ENCODE peak calls at places on chromosomes 12 and 14, in six cellular contexts. One of them, this sample, is unnamed.

GRCh38 chr14:96090441-96091148 is 51.4 kb downstream of the C14orf132 start:
- DNase-seq in NCI-H1092: peak; percentile 94
- DNase-seq in activated CD8-positive, alpha-beta memory T cell treated with anti-CD3 and anti-CD28 coated beads for 48 hours: no peak
- DNase-seq in endothelial cell: no peak
- DNase-seq in amniotic stem cell: no peak
- DNase-seq in AG08396: no peak
- DNase-seq in this sample: peak; percentile 59

GRCh38 chr14:32382704-32383103 is 53.6 kb downstream of the AKAP6 start:
- DNase-seq in NCI-H1092: no peak
- DNase-seq in activated CD8-positive, alpha-beta memory T cell treated with anti-CD3 and anti-CD28 coated beads for 48 hours: no peak
- DNase-seq in endothelial cell: peak; percentile 9
- DNase-seq in amniotic stem cell: no peak
- DNase-seq in AG08396: no peak
- DNase-seq in this sample: peak; percentile 30

GRCh38 chr12:39777465-39777864 is 157.9 kb upstream of the ABCD2 start:
- DNase-seq in NCI-H1092: no peak
- DNase-seq in activated CD8-positive, alpha-beta memory T cell treated with anti-CD3 and anti-CD28 coated beads for 48 hours: no peak
- DNase-seq in endothelial cell: no peak
- DNase-seq in amniotic stem cell: no peak
- DNase-seq in AG08396: no peak
- DNase-seq in this sample: no peak

GRCh38 chr14:70171719-70172118 is 17.0 kb downstream of the SLC8A3 start:
- DNase-seq in NCI-H1092: no peak
- DNase-seq in activated CD8-positive, alpha-beta memory T cell treated with anti-CD3 and anti-CD28 coated beads for 48 hours: no peak
- DNase-seq in endothelial cell: no peak
- DNase-seq in amniotic stem cell: no peak
- DNase-seq in AG08396: no peak
- DNase-seq in this sample: no peak

GRCh38 chr12:102483466-102483865 is 3.1 kb upstream of the IGF1 start:
- DNase-seq in NCI-H1092: no peak
- DNase-seq in activated CD8-positive, alpha-beta memory T cell treated with anti-CD3 and anti-CD28 coated beads for 48 hours: no peak
- DNase-seq in endothelial cell: no peak
- DNase-seq in amniotic stem cell: no peak
- DNase-seq in AG08396: no peak
- DNase-seq in this sample: no peak

GRCh38 chr12:131101703-131102492 is 148.2 kb downstream of the ADGRD1 start:
- DNase-seq in NCI-H1092: no peak
- DNase-seq in activated CD8-positive, alpha-beta memory T cell treated with anti-CD3 and anti-CD28 coated beads for 48 hours: no peak
- DNase-seq in endothelial cell: no peak
- DNase-seq in amniotic stem cell: no peak
- DNase-seq in AG08396: no peak
- DNase-seq in this sample: no peak

GRCh38 chr14:101929946-101930345 is 34.4 kb upstream of the DYNC1H1 start:
- DNase-seq in NCI-H1092: no peak
- DNase-seq in activated CD8-positive, alpha-beta memory T cell treated with anti-CD3 and anti-CD28 coated beads for 48 hours: no peak
- DNase-seq in endothelial cell: no peak
- DNase-seq in amniotic stem cell: no peak
- DNase-seq in AG08396: no peak
- DNase-seq in this sample: no peak

GRCh38 chr14:77184396-77185092 is 2.9 kb downstream of the TMEM63C start:
- DNase-seq in NCI-H1092: no peak
- DNase-seq in activated CD8-positive, alpha-beta memory T cell treated with anti-CD3 and anti-CD28 coated beads for 48 hours: no peak
- DNase-seq in endothelial cell: no peak
- DNase-seq in amniotic stem cell: no peak
- DNase-seq in AG08396: no peak
- DNase-seq in this sample: peak; percentile 78

GRCh38 chr14:61628192-61628591 is 67.1 kb upstream of the HIF1A start:
- DNase-seq in NCI-H1092: no peak
- DNase-seq in activated CD8-positive, alpha-beta memory T cell treated with anti-CD3 and anti-CD28 coated beads for 48 hours: no peak
- DNase-seq in endothelial cell: no peak
- DNase-seq in amniotic stem cell: no peak
- DNase-seq in AG08396: no peak
- DNase-seq in this sample: no peak

GRCh38 chr14:100680439-100681051 is 46.1 kb upstream of the DLK1 start:
- DNase-seq in NCI-H1092: no peak
- DNase-seq in activated CD8-positive, alpha-beta memory T cell treated with anti-CD3 and anti-CD28 coated beads for 48 hours: no peak
- DNase-seq in endothelial cell: no peak
- DNase-seq in amniotic stem cell: no peak
- DNase-seq in AG08396: no peak
- DNase-seq in this sample: no peak

GRCh38 chr12:132429932-132430643 is 59.9 kb upstream of the FBRSL1 start:
- DNase-seq in NCI-H1092: peak; percentile 84
- DNase-seq in activated CD8-positive, alpha-beta memory T cell treated with anti-CD3 and anti-CD28 coated beads for 48 hours: no peak
- DNase-seq in endothelial cell: no peak
- DNase-seq in amniotic stem cell: no peak
- DNase-seq in AG08396: no peak
- DNase-seq in this sample: peak; percentile 88

GRCh38 chr14:95504135-95505029 is 12.1 kb downstream of the SYNE3 start:
- DNase-seq in NCI-H1092: no peak
- DNase-seq in activated CD8-positive, alpha-beta memory T cell treated with anti-CD3 and anti-CD28 coated beads for 48 hours: no peak
- DNase-seq in endothelial cell: no peak
- DNase-seq in amniotic stem cell: no peak
- DNase-seq in AG08396: peak; percentile 45
- DNase-seq in this sample: no peak

GRCh38 chr12:45580570-45580969 is 148.9 kb upstream of the ARID2 start:
- DNase-seq in NCI-H1092: no peak
- DNase-seq in activated CD8-positive, alpha-beta memory T cell treated with anti-CD3 and anti-CD28 coated beads for 48 hours: no peak
- DNase-seq in endothelial cell: no peak
- DNase-seq in amniotic stem cell: no peak
- DNase-seq in AG08396: no peak
- DNase-seq in this sample: no peak

GRCh38 chr12:65300679-65301349 is 22.3 kb downstream of the MSRB3 start:
- DNase-seq in NCI-H1092: no peak
- DNase-seq in activated CD8-positive, alpha-beta memory T cell treated with anti-CD3 and anti-CD28 coated beads for 48 hours: no peak
- DNase-seq in endothelial cell: peak; percentile 40
- DNase-seq in amniotic stem cell: no peak
- DNase-seq in AG08396: no peak
- DNase-seq in this sample: no peak

GRCh38 chr14:68945585-68946289 is 33.4 kb downstream of the ACTN1 start:
- DNase-seq in NCI-H1092: no peak
- DNase-seq in activated CD8-positive, alpha-beta memory T cell treated with anti-CD3 and anti-CD28 coated beads for 48 hours: no peak
- DNase-seq in endothelial cell: no peak
- DNase-seq in amniotic stem cell: no peak
- DNase-seq in AG08396: no peak
- DNase-seq in this sample: peak; percentile 86

GRCh38 chr14:32329146-32329545 is at the start of gene AKAP6:
- DNase-seq in NCI-H1092: no peak
- DNase-seq in activated CD8-positive, alpha-beta memory T cell treated with anti-CD3 and anti-CD28 coated beads for 48 hours: no peak
- DNase-seq in endothelial cell: no peak
- DNase-seq in amniotic stem cell: no peak
- DNase-seq in AG08396: no peak
- DNase-seq in this sample: no peak

This sample was measured in mucosa of descending colon.